ENCODE peak calls at places on chromosome 12, in seven cellular contexts. D is GM13977, N is lower lobe of right lung, A is AG04450, V is transverse colon, I is breast epithelium, C is HFFc6. Q is an unnamed sample.

GRCh38 chr12:122851820-122852219 is 16.6 kb downstream of the HIP1R start:
- DNase-seq in V (no peak), I (no peak), A (peak; percentile 57), N (no peak), D (no peak), C (peak; percentile 82), Q (no peak)

GRCh38 chr12:71128191-71128590 is 29.6 kb downstream of the TSPAN8 start:
- DNase-seq in N (no peak), V (no peak), A (no peak), C (no peak), I (no peak), D (no peak), Q (no peak)

GRCh38 chr12:31849090-31849687 is 110.0 kb upstream of the RESF1 start:
- DNase-seq in I (no peak), A (no peak), V (no peak), N (no peak), D (no peak), C (no peak), Q (no peak)

GRCh38 chr12:123822804-123823203 is 60.7 kb downstream of the DNAH10 start:
- DNase-seq in D (no peak), A (no peak), V (no peak), C (no peak), N (no peak), I (no peak), Q (no peak)

GRCh38 chr12:126966498-126966897 is 1300.5 kb upstream of the TMEM132C start:
- DNase-seq in V (no peak), N (no peak), I (no peak), A (no peak), D (no peak), C (no peak), Q (no peak)

GRCh38 chr12:772056-772697 is 19.8 kb downstream of the WNK1 start:
- DNase-seq in A (no peak), N (no peak), C (no peak), I (no peak), V (no peak), D (no peak), Q (no peak)

GRCh38 chr12:46743471-46743870 is 82.3 kb downstream of the SLC38A4 start:
- DNase-seq in A (no peak), N (no peak), C (no peak), D (no peak), V (no peak), I (no peak), Q (peak; percentile 27)

GRCh38 chr12:100926669-100927248 is 132.2 kb downstream of the ANO4 start:
- DNase-seq in V (peak; percentile 8), A (no peak), N (no peak), D (no peak), I (no peak), C (peak; percentile 28), Q (no peak)

GRCh38 chr12:40152783-40153383 is 47.0 kb upstream of the SLC2A13 start:
- DNase-seq in C (peak; percentile 0), D (no peak), A (peak; percentile 6), V (peak; percentile 59), I (no peak), N (peak; percentile 52), Q (peak; percentile 5)

GRCh38 chr12:116123511-116124258 is 153.8 kb downstream of the MED13L start:
- DNase-seq in N (peak; percentile 48), C (peak; percentile 23), I (no peak), V (peak; percentile 26), D (peak; percentile 60), A (no peak), Q (no peak)

GRCh38 chr12:19048943-19049342 is 80.6 kb upstream of the PLEKHA5 start:
- DNase-seq in C (no peak), D (no peak), I (no peak), N (no peak), V (no peak), A (no peak), Q (no peak)

GRCh38 chr12:104535383-104535782 is 78.6 kb downstream of the CHST11 start:
- DNase-seq in C (no peak), I (no peak), A (peak; percentile 16), N (no peak), D (no peak), V (no peak), Q (no peak)

GRCh38 chr12:124001343-124001742 is 28.3 kb downstream of the ZNF664 start:
- DNase-seq in I (no peak), D (no peak), N (no peak), C (no peak), A (no peak), V (no peak), Q (no peak)

GRCh38 chr12:104049278-104050257 is at the start of gene GLT8D2:
- DNase-seq in I (peak; percentile 26), N (peak; percentile 56), V (peak; percentile 25), C (peak; percentile 77), D (no peak), A (peak; percentile 64), Q (peak; percentile 83)

GRCh38 chr12:70338531-70338930 is 27.6 kb upstream of the KCNMB4 start:
- DNase-seq in I (no peak), C (no peak), V (no peak), N (no peak), D (no peak), A (no peak), Q (no peak)

GRCh38 chr12:15000575-15000974 is 27.7 kb downstream of the PDE6H start:
- DNase-seq in A (no peak), C (no peak), N (no peak), D (no peak), I (no peak), V (no peak), Q (no peak)

GRCh38 chr12:48379784-48380183 is 29.1 kb upstream of the ZNF641 start:
- DNase-seq in N (no peak), D (no peak), A (no peak), V (no peak), C (no peak), I (no peak), Q (no peak)

GRCh38 chr12:53147653-53148052 is 32.9 kb upstream of the ZNF740 start:
- DNase-seq in D (no peak), N (no peak), A (no peak), V (no peak), I (no peak), C (no peak), Q (no peak)

GRCh38 chr12:6821271-6821673 is 349 bp upstream of the GPR162 start:
- DNase-seq in V (peak; percentile 60), C (no peak), D (no peak), I (no peak), A (peak; percentile 53), N (peak; percentile 72), Q (no peak)

GRCh38 chr12:122473543-122474323 is 27.0 kb downstream of the ZCCHC8 start:
- DNase-seq in I (peak; percentile 16), N (no peak), D (peak; percentile 42), A (no peak), V (no peak), C (no peak), Q (no peak)

GRCh38 chr12:93015970-93016751 is 87.1 kb upstream of the EEA1 start:
- DNase-seq in D (no peak), V (peak; percentile 26), A (no peak), C (no peak), N (no peak), I (no peak), Q (no peak)

GRCh38 chr12:121858662-121859572 is at the start of gene HPD:
- DNase-seq in I (peak; percentile 68), C (peak; percentile 74), A (peak; percentile 41), V (peak; percentile 34), N (no peak), D (no peak), Q (peak; percentile 64)

GRCh38 chr12:53004178-53004577 is 2.1 kb upstream of the EIF4B start:
- DNase-seq in A (no peak), V (no peak), N (no peak), I (no peak), D (no peak), C (no peak), Q (no peak)

GRCh38 chr12:89059721-89060120 is 292.6 kb downstream of the DUSP6 start:
- DNase-seq in V (no peak), I (no peak), D (no peak), C (no peak), A (no peak), N (no peak), Q (no peak)

GRCh38 chr12:102484732-102485069 is 4.3 kb upstream of the IGF1 start:
- DNase-seq in D (no peak), N (no peak), I (no peak), V (no peak), C (no peak), A (no peak), Q (no peak)
- TF ChIP-seq CTCF in D (no peak), N (peak; percentile 1), I (no peak), V (no peak), C (peak; percentile 59), A (no peak), Q (no peak)

DNA sequence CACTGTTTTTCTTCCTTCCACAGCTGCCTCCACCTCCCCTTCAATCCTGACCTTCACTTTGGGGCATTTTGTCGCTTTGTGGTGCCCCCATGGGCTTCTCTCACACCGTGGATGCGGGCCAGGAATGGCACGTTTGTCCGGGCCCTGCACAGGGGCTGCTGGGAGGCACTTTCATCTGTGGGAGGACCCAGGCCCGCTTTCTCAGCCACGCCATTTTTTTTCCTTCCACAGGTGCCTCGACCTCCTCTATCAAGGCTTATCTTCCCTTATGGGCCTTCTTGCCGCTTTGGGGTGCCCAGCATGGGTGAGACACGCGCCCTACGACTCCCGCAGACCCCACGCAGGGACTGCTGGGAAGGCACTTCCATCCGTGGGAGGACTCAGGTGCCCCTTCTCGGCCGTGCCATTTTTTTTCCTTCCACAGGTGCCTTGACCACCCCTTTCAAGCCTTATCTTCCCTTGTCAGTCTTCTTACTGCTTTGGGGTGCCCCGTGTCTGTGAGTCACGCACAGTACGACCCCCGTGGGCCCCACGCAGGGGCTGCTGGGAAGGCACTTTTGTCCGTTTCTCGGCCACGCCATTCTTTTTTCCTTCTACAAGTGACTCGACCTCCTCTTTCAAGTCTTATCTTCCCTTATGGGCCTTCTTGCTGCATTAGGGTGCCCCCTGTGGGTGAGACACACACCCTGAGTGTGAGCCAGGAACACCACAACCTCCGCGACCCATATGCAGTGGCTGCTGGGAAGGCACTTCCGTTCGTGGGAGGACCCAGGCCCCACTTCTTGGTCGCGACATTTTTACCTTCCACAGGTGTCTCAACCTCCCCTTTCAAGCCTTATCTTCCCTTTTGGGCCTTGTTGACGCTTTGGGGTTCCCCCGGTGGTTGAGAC is 270.7 kb downstream of the ALG10 start:
- DNase-seq in V (peak; percentile 1), I (no peak), A (no peak), C (no peak), D (no peak), N (peak; percentile 19), Q (no peak)
- TF ChIP-seq CTCF in V (no peak), I (no peak), A (no peak), C (no peak), D (no peak), N (no peak), Q (no peak)

GRCh38 chr12:2376855-2377657 is 324.3 kb downstream of the CACNA1C start:
- DNase-seq in D (no peak), N (no peak), A (no peak), I (no peak), V (peak; percentile 18), C (no peak), Q (no peak)
- TF ChIP-seq CTCF in D (no peak), N (no peak), A (no peak), I (no peak), V (no peak), C (no peak), Q (no peak)

DNA sequence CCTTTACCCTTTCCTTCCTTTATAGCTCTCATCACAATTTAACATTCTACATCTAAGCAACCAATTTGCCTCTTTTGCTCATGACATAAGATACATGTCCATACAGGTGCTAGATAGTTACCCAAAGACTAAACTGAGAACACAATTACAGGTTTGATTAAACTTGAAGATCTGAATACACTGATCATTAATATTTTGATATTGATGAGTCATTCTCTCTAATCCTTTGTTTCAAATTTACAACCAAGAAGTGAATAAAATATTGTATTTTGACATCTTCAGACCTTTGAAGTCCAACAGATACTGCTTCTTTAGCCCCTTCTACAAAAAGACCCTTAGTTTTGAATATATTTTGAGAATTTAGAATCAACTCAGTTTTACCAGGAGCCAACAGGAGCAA is 2.6 kb downstream of the NAP1L1 start:
- DNase-seq in A (no peak), N (no peak), V (no peak), D (no peak), C (no peak), I (no peak), Q (no peak)
- TF ChIP-seq CTCF in A (no peak), N (no peak), V (no peak), D (no peak), C (no peak), I (no peak), Q (no peak)